ENCODE peak calls at places on chromosomes 11 and 22, in nine cellular contexts. M is WERI-Rb-1; T is bronchial epithelial cell; V is activated CD4-positive, alpha-beta T cell treated with anti-CD3 and anti-CD28 coated beads, Interleukin-2, amount 50 U/mL, for 24 hours; Y is posterior cingulate gyrus; Z is esophagus muscularis mucosa; C is ovary; N is midbrain; R is stimulated activated CD8-positive, alpha-beta memory T cell treated with anti-CD3 and anti-CD28 coated beads, Interleukin-2, amount 100 ng/mL, for 48 hours. X is an unnamed sample.

GRCh38 chr22:44623771-44624510 is 78.1 kb upstream of the PRR5 start:
- DNase-seq in N (no peak), Z (no peak), V (no peak), Y (peak), M (peak), T (peak), C (no peak), R (no peak), X (no peak)

GRCh38 chr22:29369460-29369859 is 18.9 kb downstream of the AP1B1 start:
- DNase-seq in Y (peak), T (peak), N (peak), Z (no peak), M (no peak), V (no peak), C (peak), R (no peak), X (peak)

GRCh38 chr22:43537019-43537585 is 125.3 kb downstream of the MPPED1 start:
- DNase-seq in Y (no peak), T (no peak), R (no peak), N (no peak), C (no peak), V (no peak), Z (no peak), M (peak), X (no peak)

GRCh38 chr11:71451596-71452353 is 1.2 kb upstream of the NADSYN1 start:
- DNase-seq in Z (no peak), N (peak), C (no peak), Y (no peak), V (no peak), R (no peak), T (no peak), M (peak), X (peak)

GRCh38 chr11:72223615-72224586 is 666 bp upstream of the INPPL1 start:
- DNase-seq in M (peak), R (peak), C (peak), N (peak), T (no peak), Z (no peak), Y (peak), V (no peak), X (no peak)

GRCh38 chr22:17706451-17706900 is 67.8 kb downstream of the BID start:
- DNase-seq in C (no peak), T (peak), M (no peak), Z (no peak), V (no peak), Y (no peak), R (peak), N (peak), X (peak)

GRCh38 chr11:120547871-120548681 is 36.5 kb downstream of the GRIK4 start:
- DNase-seq in R (no peak), C (peak), T (peak), M (peak), N (peak), Z (peak), V (no peak), Y (peak), X (peak)

GRCh38 chr22:36469094-36469710 is 12.2 kb downstream of the TXN2 start:
- DNase-seq in T (no peak), M (no peak), R (no peak), Z (no peak), Y (no peak), C (no peak), N (no peak), V (no peak), X (no peak)

GRCh38 chr22:27851974-27852713 is 50.6 kb upstream of the MN1 start:
- DNase-seq in M (no peak), T (peak), Z (peak), Y (no peak), R (no peak), V (no peak), N (no peak), C (no peak), X (no peak)

GRCh38 chr11:11243790-11244469 is 109.1 kb downstream of the CSNK2A3 start:
- DNase-seq in Z (no peak), T (peak), R (peak), V (no peak), Y (no peak), M (no peak), N (no peak), C (peak), X (peak)

GRCh38 chr11:126317681-126318641 is 14.1 kb downstream of the DCPS start:
- DNase-seq in T (peak), M (no peak), C (peak), Z (peak), V (no peak), R (no peak), N (peak), Y (peak), X (peak)

GRCh38 chr11:93704237-93704636 is 37.1 kb downstream of the TAF1D start:
- DNase-seq in Y (no peak), C (no peak), T (no peak), V (no peak), N (no peak), M (no peak), R (no peak), Z (no peak), X (no peak)

GRCh38 chr22:46779651-46780050 is 17.2 kb downstream of the TBC1D22A start:
- DNase-seq in R (no peak), M (no peak), N (no peak), V (no peak), T (no peak), C (no peak), Y (no peak), Z (no peak), X (no peak)

GRCh38 chr22:49897015-49897684 is 21.1 kb downstream of the ALG12 start:
- DNase-seq in M (no peak), T (no peak), V (no peak), C (no peak), R (no peak), Y (no peak), N (no peak), Z (no peak), X (no peak)

GRCh38 chr22:27790396-27791216 is 10.9 kb downstream of the MN1 start:
- DNase-seq in Z (no peak), N (no peak), C (no peak), T (no peak), Y (no peak), R (no peak), M (peak), V (no peak), X (no peak)

GRCh38 chr11:99973993-99974392 is 713.1 kb upstream of the ARHGAP42 start:
- DNase-seq in N (no peak), Y (no peak), Z (no peak), C (no peak), V (no peak), M (no peak), T (peak), R (no peak), X (no peak)

GRCh38 chr11:64803846-64804345 is 882 bp upstream of the MAP4K2 start:
- DNase-seq in M (no peak), V (no peak), C (no peak), T (no peak), Z (no peak), R (no peak), Y (no peak), N (no peak), X (no peak)

GRCh38 chr11:15757299-15757698 is 599.0 kb downstream of the SOX6 start:
- DNase-seq in N (no peak), Z (peak), R (no peak), C (no peak), T (no peak), M (no peak), Y (no peak), V (no peak), X (no peak)

GRCh38 chr22:19762315-19763140 is 1.9 kb downstream of the TBX1 start:
- DNase-seq in M (no peak), N (no peak), T (peak), Z (no peak), V (no peak), Y (no peak), R (no peak), C (no peak), X (no peak)

GRCh38 chr11:64606796-64607380 is 15.9 kb downstream of the SLC22A12 start:
- DNase-seq in Z (no peak), Y (no peak), R (no peak), M (no peak), C (no peak), N (no peak), V (no peak), T (no peak), X (no peak)

GRCh38 chr11:58061813-58062212 is 31.1 kb downstream of the OR6Q1 start:
- DNase-seq in V (no peak), Y (no peak), T (peak), M (no peak), R (no peak), Z (no peak), C (no peak), N (no peak), X (no peak)

GRCh38 chr11:9574556-9574805 is 1.0 kb downstream of the WEE1 start:
- DNase-seq in N (no peak), R (no peak), M (no peak), Y (no peak), T (no peak), V (no peak), Z (no peak), C (peak), X (no peak)

GRCh38 chr22:46065733-46066454 is 84.4 kb upstream of the PPARA start:
- DNase-seq in N (no peak), T (no peak), Z (no peak), M (no peak), R (no peak), Y (no peak), C (no peak), V (no peak), X (no peak)

GRCh38 chr11:76694664-76695063 is 24.1 kb upstream of the LRRC32 start:
- DNase-seq in C (no peak), T (peak), V (no peak), Z (no peak), Y (no peak), M (no peak), N (no peak), R (no peak), X (no peak)

GRCh38 chr11:88231894-88232482 is 56.7 kb upstream of the RAB38 start:
- DNase-seq in C (no peak), Y (no peak), T (peak), M (peak), Z (no peak), V (no peak), N (no peak), R (no peak), X (no peak)